ENCODE peak calls at places on chromosomes 4 and X, in nine cellular contexts. B is sigmoid colon, P is uterus, J is fibroblast of lung, D is activated B cell treated with CpG ODN at 0.5 μM for 24 hours, E is AG10803, G is glutamatergic neuron, I is HCT116, O is BE2C. Y is an unnamed sample.

GRCh38 chrX:148535639-148536038 is 35.2 kb downstream of the AFF2 start:
- DNase-seq in B (no peak), P (no peak), J (no peak), D (no peak), E (peak; percentile 11), G (no peak), I (no peak), O (no peak), Y (no peak)

GRCh38 chrX:33183366-33183765 is 28.0 kb downstream of the DMD start:
- DNase-seq in B (peak; percentile 73), P (peak; percentile 40), J (peak; percentile 74), D (no peak), E (no peak), G (no peak), I (no peak), O (peak; percentile 36), Y (no peak)

GRCh38 chr4:75672461-75673026 is 667 bp downstream of the G3BP2 start:
- DNase-seq in B (peak; percentile 83), P (peak; percentile 61), J (peak; percentile 53), D (peak; percentile 67), E (peak; percentile 37), G (peak; percentile 83), I (peak; percentile 22), O (peak; percentile 79), Y (peak; percentile 67)

GRCh38 chr4:112519689-112520597 is 4.0 kb upstream of the NEUROG2 start:
- DNase-seq in B (no peak), P (no peak), J (no peak), D (no peak), E (no peak), G (peak; percentile 50), I (no peak), O (no peak), Y (peak; percentile 36)

GRCh38 chr4:47050986-47051725 is 19.8 kb downstream of the GABRB1 start:
- DNase-seq in B (no peak), P (no peak), J (no peak), D (no peak), E (no peak), G (no peak), I (no peak), O (no peak), Y (no peak)

GRCh38 chrX:69597399-69597798 is 18.5 kb upstream of the EDA start:
- DNase-seq in B (no peak), P (no peak), J (no peak), D (no peak), E (no peak), G (no peak), I (no peak), O (no peak), Y (no peak)

GRCh38 chr4:16029329-16029728 is 54.5 kb downstream of the PROM1 start:
- DNase-seq in B (no peak), P (no peak), J (peak; percentile 58), D (no peak), E (peak; percentile 75), G (no peak), I (no peak), O (no peak), Y (peak; percentile 13)

GRCh38 chrX:96590403-96590802 is 94.2 kb upstream of the DIAPH2 start:
- DNase-seq in B (no peak), P (no peak), J (no peak), D (no peak), E (no peak), G (no peak), I (no peak), O (no peak), Y (no peak)

GRCh38 chr4:11427201-11427996 is 1.3 kb downstream of the HS3ST1 start:
- DNase-seq in B (no peak), P (no peak), J (peak; percentile 3), D (peak; percentile 23), E (no peak), G (peak; percentile 28), I (no peak), O (no peak), Y (peak; percentile 30)

GRCh38 chr4:7006411-7006810 is 36.8 kb upstream of the TADA2B start:
- DNase-seq in B (no peak), P (no peak), J (no peak), D (no peak), E (peak; percentile 69), G (no peak), I (no peak), O (no peak), Y (no peak)

GRCh38 chr4:15234101-15234500 is 193.7 kb upstream of the C1QTNF7 start:
- DNase-seq in B (no peak), P (peak; percentile 35), J (peak; percentile 80), D (no peak), E (peak; percentile 69), G (no peak), I (no peak), O (no peak), Y (no peak)

GRCh38 chrX:68018248-68019203 is 414.8 kb downstream of the OPHN1 start:
- DNase-seq in B (no peak), P (no peak), J (peak; percentile 1), D (no peak), E (peak; percentile 46), G (peak; percentile 51), I (peak; percentile 10), O (no peak), Y (peak; percentile 25)

GRCh38 chrX:48558270-48558669 is 16.0 kb upstream of the RBM3 start:
- DNase-seq in B (no peak), P (no peak), J (peak; percentile 70), D (no peak), E (peak; percentile 76), G (no peak), I (no peak), O (no peak), Y (no peak)

GRCh38 chr4:97496298-97496873 is 646.9 kb downstream of the STPG2 start:
- DNase-seq in B (no peak), P (no peak), J (no peak), D (no peak), E (no peak), G (no peak), I (peak; percentile 73), O (no peak), Y (no peak)

GRCh38 chr4:26493461-26493860 is 3.2 kb upstream of the CCKAR start:
- DNase-seq in B (no peak), P (no peak), J (no peak), D (no peak), E (no peak), G (no peak), I (no peak), O (no peak), Y (no peak)

GRCh38 chrX:2967998-2968909 is 38.1 kb upstream of the ARSH start:
- DNase-seq in B (no peak), P (no peak), J (peak; percentile 28), D (no peak), E (peak; percentile 50), G (peak; percentile 31), I (no peak), O (no peak), Y (peak; percentile 5)

DNA sequence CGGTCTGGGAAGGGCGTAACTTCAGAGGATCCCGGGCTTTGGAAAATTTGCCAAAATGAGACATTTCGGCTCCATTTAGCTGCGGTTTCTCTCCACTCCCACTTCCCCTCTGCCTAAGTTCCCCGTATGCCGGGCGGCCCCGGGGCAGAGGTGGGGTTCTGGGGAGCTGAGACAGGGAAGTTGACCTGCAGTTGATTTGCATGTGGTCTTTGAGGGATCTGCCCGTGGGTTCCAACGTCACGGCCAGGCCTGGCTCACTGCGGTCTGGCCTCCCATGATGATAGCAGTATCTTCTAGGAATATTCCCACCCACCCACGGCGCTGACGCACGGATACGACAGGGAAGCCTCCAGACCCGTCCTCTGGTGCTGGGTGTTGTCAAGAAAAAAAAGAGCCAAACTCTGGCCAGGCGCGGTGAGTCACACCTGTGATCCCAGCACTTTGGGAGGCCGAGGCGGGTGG is 27.3 kb upstream of the CRLF2 start:
- DNase-seq in B (peak; percentile 84), P (peak; percentile 16), J (no peak), D (peak; percentile 53), E (no peak), G (no peak), I (no peak), O (no peak), Y (no peak)
- TF ChIP-seq CTCF in B (no peak), P (no peak), J (no peak), D (no peak), E (no peak), G (no peak), I (no peak), O (no peak), Y (no peak)

GRCh38 chrX:70769659-70770232 is 138.8 kb downstream of the TEX11 start:
- DNase-seq in B (no peak), P (no peak), J (peak; percentile 5), D (no peak), E (no peak), G (no peak), I (no peak), O (no peak), Y (no peak)
- TF ChIP-seq CTCF in B (no peak), P (no peak), J (no peak), D (no peak), E (peak; percentile 40), G (peak; percentile 58), I (peak; percentile 37), O (no peak), Y (peak; percentile 41)

GRCh38 chr4:159446266-159446976 is 343.5 kb downstream of the RAPGEF2 start:
- DNase-seq in B (no peak), P (no peak), J (peak; percentile 84), D (no peak), E (peak; percentile 78), G (peak; percentile 49), I (peak; percentile 61), O (peak; percentile 43), Y (peak; percentile 54)
- TF ChIP-seq CTCF in B (peak; percentile 74), P (peak; percentile 39), J (peak; percentile 97), D (peak; percentile 17), E (peak; percentile 97), G (peak; percentile 73), I (peak; percentile 64), O (peak; percentile 95), Y (peak; percentile 85)

GRCh38 chrX:133254666-133255065 is 36.5 kb upstream of the TFDP3 start:
- DNase-seq in B (no peak), P (no peak), J (no peak), D (no peak), E (peak; percentile 23), G (no peak), I (no peak), O (no peak), Y (no peak)

GRCh38 chrX:133250184-133251080 is 32.3 kb upstream of the TFDP3 start:
- DNase-seq in B (peak; percentile 68), P (no peak), J (peak; percentile 1), D (no peak), E (no peak), G (no peak), I (no peak), O (no peak), Y (no peak)

GRCh38 chrX:133248177-133248576 is 30.0 kb upstream of the TFDP3 start:
- DNase-seq in B (no peak), P (no peak), J (no peak), D (no peak), E (no peak), G (no peak), I (no peak), O (no peak), Y (no peak)

GRCh38 chrX:133246921-133247320 is 28.8 kb upstream of the TFDP3 start:
- DNase-seq in B (no peak), P (no peak), J (no peak), D (no peak), E (no peak), G (no peak), I (no peak), O (no peak), Y (no peak)

DNA sequence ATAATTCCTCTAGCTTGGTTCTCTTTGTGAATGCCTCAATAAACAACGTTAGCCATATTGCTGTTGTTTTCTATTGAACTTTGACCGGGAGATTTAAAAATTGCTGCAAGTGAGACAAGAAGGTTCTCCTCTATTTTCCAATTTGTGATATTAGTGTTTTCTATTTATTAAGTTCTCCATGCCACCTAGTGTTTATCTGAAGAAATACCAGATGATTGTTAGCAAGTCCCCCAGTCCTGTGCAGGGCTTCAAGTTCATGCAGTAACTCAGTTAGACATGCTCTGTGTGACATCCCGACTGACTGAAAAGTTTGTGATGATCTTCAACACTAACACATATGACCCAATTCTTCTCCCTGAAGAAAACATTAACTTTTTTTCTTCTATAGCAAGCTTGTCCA is 31.5 kb upstream of the TFDP3 start:
- DNase-seq in B (no peak), P (no peak), J (peak; percentile 19), D (no peak), E (peak; percentile 1), G (no peak), I (no peak), O (no peak), Y (no peak)
- TF ChIP-seq CTCF in B (no peak), P (no peak), J (no peak), D (no peak), E (no peak), G (no peak), I (no peak), O (no peak), Y (no peak)

Y was measured in nephron progenitor cell.